ENCODE peak calls at places on chromosomes 16 and 17, in five cellular contexts. B, U, A, D and G are unnamed samples.

GRCh38 chr17:56230660-56231059 is 77.4 kb downstream of the ANKFN1 start:
- ATAC-seq in B (no peak), U (no peak), A (peak), D (no peak), G (peak)

GRCh38 chr17:62163847-62164246 is 98.8 kb upstream of the MED13 start:
- ATAC-seq in B (peak), U (peak), A (no peak), D (no peak), G (no peak)

GRCh38 chr17:2547176-2547575 is 35.5 kb upstream of the METTL16 start:
- ATAC-seq in B (no peak), U (peak), A (no peak), D (no peak), G (no peak)

GRCh38 chr17:36921131-36921851 is 16.0 kb upstream of the LHX1 start:
- ATAC-seq in B (peak), U (peak), A (no peak), D (peak), G (no peak)

GRCh38 chr17:36188891-36189306 is 7.7 kb downstream of the CCL3L1 start:
- ATAC-seq in B (no peak), U (no peak), A (peak), D (peak), G (peak)

GRCh38 chr17:70099267-70099666 is 24.2 kb downstream of the KCNJ16 start:
- ATAC-seq in B (no peak), U (no peak), A (peak), D (no peak), G (no peak)

GRCh38 chr16:20803561-20804214 is 2.6 kb downstream of the ERI2 start:
- ATAC-seq in B (no peak), U (peak), A (no peak), D (no peak), G (no peak)

GRCh38 chr16:87350031-87350430 is 32.8 kb upstream of the C16orf95 start:
- ATAC-seq in B (no peak), U (no peak), A (no peak), D (no peak), G (no peak)

GRCh38 chr16:89693931-89694783 is 7.3 kb downstream of the SPATA2L start:
- ATAC-seq in B (no peak), U (peak), A (no peak), D (no peak), G (no peak)

GRCh38 chr17:55926276-55926995 is 175.6 kb downstream of the PCTP start:
- ATAC-seq in B (no peak), U (no peak), A (no peak), D (no peak), G (no peak)

GRCh38 chr17:38604479-38605229 is 1.1 kb downstream of the SRCIN1 start:
- ATAC-seq in B (peak), U (peak), A (no peak), D (peak), G (no peak)

GRCh38 chr17:32551186-32551955 is 64.6 kb downstream of the CDK5R1 start:
- ATAC-seq in B (no peak), U (no peak), A (no peak), D (peak), G (no peak)

GRCh38 chr17:18025596-18026407 is 13.2 kb downstream of the ATPAF2 start:
- ATAC-seq in B (peak), U (no peak), A (no peak), D (peak), G (no peak)

GRCh38 chr16:75065149-75065807 is 51.3 kb downstream of the LDHD start:
- ATAC-seq in B (peak), U (peak), A (peak), D (no peak), G (no peak)

GRCh38 chr17:50380369-50381259 is 7.6 kb downstream of the EME1 start:
- ATAC-seq in B (peak), U (peak), A (peak), D (peak), G (no peak)

GRCh38 chr16:65024649-65025243 is 97.1 kb downstream of the CDH11 start:
- ATAC-seq in B (no peak), U (no peak), A (no peak), D (no peak), G (no peak)

GRCh38 chr16:88713054-88713453 is 6.8 kb downstream of the CTU2 start:
- ATAC-seq in B (no peak), U (no peak), A (no peak), D (no peak), G (no peak)

GRCh38 chr16:81625544-81626152 is 153.4 kb upstream of the PLCG2 start:
- ATAC-seq in B (peak), U (peak), A (peak), D (peak), G (peak)

GRCh38 chr17:5198472-5198871 is 6.8 kb upstream of the ZNF594 start:
- ATAC-seq in B (no peak), U (no peak), A (no peak), D (peak), G (no peak)

GRCh38 chr17:4908301-4908700 is 5.4 kb upstream of the CHRNE start:
- ATAC-seq in B (no peak), U (peak), A (peak), D (no peak), G (no peak)

GRCh38 chr16:19472487-19472886 is 49.4 kb downstream of the GDE1 start:
- ATAC-seq in B (no peak), U (no peak), A (no peak), D (no peak), G (no peak)

GRCh38 chr17:11668633-11669032 is 70.4 kb downstream of the DNAH9 start:
- ATAC-seq in B (no peak), U (no peak), A (no peak), D (no peak), G (no peak)

GRCh38 chr17:36463916-36464764 is 22.3 kb upstream of the ZNHIT3 start:
- ATAC-seq in B (peak), U (peak), A (peak), D (peak), G (no peak)

GRCh38 chr17:44987883-44988195 is 19.7 kb upstream of the C1QL1 start:
- ATAC-seq in B (no peak), U (no peak), A (peak), D (peak), G (no peak)

GRCh38 chr16:87465306-87465705 is 27.5 kb downstream of the ZCCHC14 start:
- ATAC-seq in B (peak), U (peak), A (peak), D (no peak), G (peak)

GRCh38 chr17:58172369-58173071 is 5.7 kb downstream of the OR4D2 start:
- ATAC-seq in B (peak), U (peak), A (no peak), D (peak), G (no peak)

GRCh38 chr16:81277681-81278080 is 37.1 kb upstream of the GAN start:
- ATAC-seq in B (no peak), U (no peak), A (no peak), D (no peak), G (no peak)

GRCh38 chr16:78740269-78740668 is 640.8 kb downstream of the WWOX start:
- ATAC-seq in B (no peak), U (no peak), A (no peak), D (no peak), G (no peak)

GRCh38 chr17:56985371-56986162 is 7.6 kb downstream of the SCPEP1 start:
- ATAC-seq in B (peak), U (no peak), A (peak), D (no peak), G (peak)

GRCh38 chr16:75230471-75231110 is 11.8 kb downstream of the CTRB1 start:
- ATAC-seq in B (no peak), U (no peak), A (no peak), D (no peak), G (no peak)

GRCh38 chr16:19184823-19185509 is 16.9 kb downstream of the SYT17 start:
- ATAC-seq in B (no peak), U (no peak), A (no peak), D (no peak), G (no peak)

GRCh38 chr17:3385869-3386816 is at the start of gene OR3A2:
- ATAC-seq in B (no peak), U (no peak), A (no peak), D (no peak), G (no peak)

GRCh38 chr17:63973930-63974593 is 1.3 kb upstream of the SCN4A start:
- ATAC-seq in B (no peak), U (peak), A (no peak), D (no peak), G (no peak)

GRCh38 chr17:47687748-47688147 is 6.2 kb upstream of the TBKBP1 start:
- ATAC-seq in B (peak), U (peak), A (no peak), D (peak), G (no peak)

GRCh38 chr16:82150569-82150968 is 19.5 kb downstream of the MPHOSPH6 start:
- ATAC-seq in B (no peak), U (no peak), A (no peak), D (no peak), G (no peak)

GRCh38 chr17:21551081-21551881 is 141.0 kb upstream of the KCNJ18 start:
- ATAC-seq in B (peak), U (peak), A (peak), D (peak), G (peak)
- TF ChIP-seq POLR2A in B (peak), U (peak), A (no peak), D (peak), G (peak)

DNA sequence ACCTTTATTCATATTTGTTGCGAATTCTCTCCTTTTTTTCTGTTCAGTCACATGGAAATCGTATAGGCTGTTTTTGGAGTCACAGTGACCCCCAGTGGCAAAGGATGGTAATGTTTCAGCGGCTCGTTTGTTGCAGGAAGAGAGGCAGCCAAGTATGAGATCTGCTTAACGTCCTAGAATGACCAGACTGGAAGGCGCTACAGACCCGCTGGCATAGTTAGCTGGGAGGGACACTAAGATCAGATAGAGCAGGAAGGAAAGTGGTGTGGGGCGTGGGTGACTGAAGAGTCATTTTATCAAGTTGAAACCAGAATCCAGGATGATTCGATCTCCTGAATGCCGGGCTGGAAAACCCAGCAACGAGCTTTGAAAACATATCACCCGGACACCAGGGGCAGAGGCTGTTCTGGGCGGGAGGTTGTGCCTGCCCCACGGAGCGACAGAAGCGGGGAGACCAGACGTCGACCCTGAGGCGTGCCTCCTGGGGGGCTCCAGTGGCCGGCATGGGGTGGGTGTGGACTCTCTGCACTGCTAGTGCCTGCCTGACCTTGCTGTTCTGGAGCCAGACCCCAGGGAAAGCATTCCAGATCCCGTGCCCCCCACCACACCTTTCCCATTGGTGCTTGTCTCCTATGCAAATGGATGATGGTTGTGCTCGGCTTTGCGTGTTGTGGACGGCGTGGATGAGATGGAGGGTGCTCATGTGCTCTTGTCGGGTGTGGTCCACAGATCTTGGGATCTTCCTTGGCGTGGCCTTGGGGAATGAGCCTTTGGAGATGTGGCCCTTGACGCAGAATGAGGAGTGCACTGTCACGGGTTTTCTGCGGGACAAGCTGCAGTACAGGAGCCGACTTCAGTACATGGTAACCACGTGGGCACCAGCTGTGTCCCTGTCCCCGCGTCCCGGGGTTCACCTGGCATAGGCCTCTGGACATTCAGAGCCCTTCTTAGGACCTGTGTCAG is 7.7 kb downstream of the IL34 start:
- ATAC-seq in B (peak), U (peak), A (peak), D (peak), G (peak)
- TF ChIP-seq POLR2AphosphoS5 in B (peak), U (no peak), A (peak), D (no peak), G (peak)

DNA sequence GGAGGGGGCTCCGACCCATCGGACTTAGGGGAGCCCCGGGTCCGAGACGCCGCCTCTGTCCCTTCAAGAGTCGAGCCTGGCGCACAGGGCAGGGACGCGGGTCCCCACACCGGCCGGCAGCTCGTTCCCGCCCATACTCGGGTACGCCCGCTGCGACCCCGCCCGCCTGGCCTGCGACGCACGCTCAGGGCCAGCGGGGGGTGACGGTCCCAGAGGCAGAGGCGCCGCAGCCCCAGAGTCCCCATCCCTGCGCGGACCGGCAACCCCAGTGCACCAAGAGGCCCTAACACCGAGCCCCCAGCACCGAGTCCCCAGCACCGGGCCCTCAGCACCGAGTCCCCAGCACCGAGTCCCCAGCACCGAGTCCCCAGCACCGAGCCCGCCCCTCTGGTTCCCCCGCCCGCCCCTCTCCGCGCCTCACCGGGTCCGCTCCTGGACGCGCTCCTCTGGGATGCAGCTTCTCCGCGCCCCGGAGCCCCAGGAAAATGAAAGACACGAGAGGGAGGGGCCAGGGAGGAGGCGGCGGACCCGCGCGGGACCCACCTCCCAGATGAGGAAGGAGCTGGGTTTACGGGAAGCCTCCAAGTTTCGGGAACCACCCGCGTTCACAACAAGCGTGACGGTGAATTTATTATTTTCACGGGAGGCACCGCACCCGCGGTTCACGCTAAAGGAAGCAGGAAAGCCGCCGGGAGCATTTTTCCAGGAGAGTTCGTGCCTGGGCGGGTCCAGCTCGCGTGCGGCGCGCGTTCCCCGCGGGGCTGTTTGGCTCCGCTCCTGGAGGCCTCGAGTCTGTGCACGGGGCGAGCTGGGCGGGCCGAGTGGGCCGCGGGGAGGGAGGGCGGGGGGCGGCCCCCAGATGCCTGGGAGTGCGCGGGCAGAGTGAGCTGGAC is at the start of gene SECTM1:
- ATAC-seq in B (no peak), U (no peak), A (peak), D (peak), G (peak)
- TF ChIP-seq EP300 in B (no peak), U (no peak), A (peak), D (no peak), G (no peak)

DNA sequence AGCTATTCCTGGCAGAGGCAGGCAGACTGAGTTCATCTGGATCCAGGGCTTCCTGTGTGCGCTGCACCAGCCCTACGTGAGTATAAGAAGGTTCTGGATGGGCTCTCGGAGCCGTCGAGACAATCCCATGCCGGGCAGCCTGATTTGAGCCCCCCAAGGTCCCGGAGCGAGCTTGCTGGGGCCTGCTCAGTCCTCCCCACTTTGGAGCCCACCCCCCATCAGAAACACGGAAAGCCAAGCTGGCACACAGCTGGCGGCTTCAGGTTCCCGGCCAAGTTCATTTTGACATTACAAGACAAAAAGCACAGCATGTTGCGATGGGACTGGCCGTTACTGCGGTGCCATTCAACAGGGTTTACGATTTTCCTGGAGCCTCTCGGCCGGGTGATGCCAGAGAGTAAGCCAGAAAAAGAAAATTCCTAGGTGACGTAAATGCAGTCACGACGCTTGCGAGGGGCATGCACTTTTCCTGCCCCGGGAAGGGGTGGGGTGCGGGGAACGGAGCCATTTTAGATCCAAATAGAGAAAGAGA is 167.2 kb upstream of the FOXF1 start:
- ATAC-seq in B (no peak), U (no peak), A (peak), D (no peak), G (peak)
- TF ChIP-seq POLR2A in B (no peak), U (no peak), A (no peak), D (no peak), G (no peak)

GRCh38 chr16:679808-680624 is at the start of gene STUB1:
- ATAC-seq in B (peak), U (peak), A (peak), D (peak), G (peak)
- TF ChIP-seq POLR2AphosphoS5 in B (no peak), U (peak), A (no peak), D (no peak), G (no peak)

GRCh38 chr17:75456417-75457046 is at the start of gene TMEM94:
- ATAC-seq in B (peak), U (peak), A (peak), D (peak), G (peak)
- TF ChIP-seq EP300 in B (no peak), U (no peak), A (no peak), D (no peak), G (no peak)